ENCODE peak calls at places on chromosomes 16 and 17, in seven cellular contexts. One of them, this sample, is unnamed.
A peak's percentile ranks its signal among the peaks of the same experiment; 100 is the strongest.

GRCh38 chr17:29050176-29050575 is 7.2 kb downstream of the PIPOX start:
- DNase-seq in esophagus squamous epithelium: no peak
- DNase-seq in PC-3: no peak
- DNase-seq in AG09309: no peak
- DNase-seq in sigmoid colon: no peak
- DNase-seq in DND-41: no peak
- DNase-seq in adrenal gland: no peak
- DNase-seq in this sample: no peak

GRCh38 chr17:79214459-79214858 is 139.8 kb downstream of the ENGASE start:
- DNase-seq in esophagus squamous epithelium: no peak
- DNase-seq in PC-3: no peak
- DNase-seq in AG09309: no peak
- DNase-seq in sigmoid colon: no peak
- DNase-seq in DND-41: no peak
- DNase-seq in adrenal gland: no peak
- DNase-seq in this sample: no peak

GRCh38 chr17:21193031-21193430 is 20.9 kb downstream of the TMEM11 start:
- DNase-seq in esophagus squamous epithelium: no peak
- DNase-seq in PC-3: no peak
- DNase-seq in AG09309: no peak
- DNase-seq in sigmoid colon: no peak
- DNase-seq in DND-41: no peak
- DNase-seq in adrenal gland: no peak
- DNase-seq in this sample: no peak

GRCh38 chr17:46733837-46734516 is 84.5 kb downstream of the WNT3 start:
- DNase-seq in esophagus squamous epithelium: no peak
- DNase-seq in PC-3: peak; percentile 79
- DNase-seq in AG09309: peak; percentile 16
- DNase-seq in sigmoid colon: no peak
- DNase-seq in DND-41: no peak
- DNase-seq in adrenal gland: no peak
- DNase-seq in this sample: no peak

GRCh38 chr16:47699090-47699489 is 238.0 kb downstream of the PHKB start:
- DNase-seq in esophagus squamous epithelium: no peak
- DNase-seq in PC-3: no peak
- DNase-seq in AG09309: no peak
- DNase-seq in sigmoid colon: no peak
- DNase-seq in DND-41: no peak
- DNase-seq in adrenal gland: no peak
- DNase-seq in this sample: no peak

GRCh38 chr17:10135539-10136257 is 62.7 kb downstream of the GAS7 start:
- DNase-seq in esophagus squamous epithelium: no peak
- DNase-seq in PC-3: no peak
- DNase-seq in AG09309: no peak
- DNase-seq in sigmoid colon: peak; percentile 89
- DNase-seq in DND-41: peak; percentile 62
- DNase-seq in adrenal gland: peak; percentile 72
- DNase-seq in this sample: no peak

GRCh38 chr17:81659038-81659437 is 2.7 kb upstream of the PDE6G start:
- DNase-seq in esophagus squamous epithelium: no peak
- DNase-seq in PC-3: no peak
- DNase-seq in AG09309: no peak
- DNase-seq in sigmoid colon: no peak
- DNase-seq in DND-41: no peak
- DNase-seq in adrenal gland: no peak
- DNase-seq in this sample: no peak

GRCh38 chr17:83000738-83001137 is 78.7 kb upstream of the METRNL start:
- DNase-seq in esophagus squamous epithelium: no peak
- DNase-seq in PC-3: no peak
- DNase-seq in AG09309: no peak
- DNase-seq in sigmoid colon: no peak
- DNase-seq in DND-41: no peak
- DNase-seq in adrenal gland: no peak
- DNase-seq in this sample: no peak

GRCh38 chr17:8073627-8074485 is 13.7 kb downstream of the ALOX12B start:
- DNase-seq in esophagus squamous epithelium: no peak
- DNase-seq in PC-3: peak; percentile 60
- DNase-seq in AG09309: no peak
- DNase-seq in sigmoid colon: peak; percentile 78
- DNase-seq in DND-41: peak; percentile 75
- DNase-seq in adrenal gland: peak; percentile 73
- DNase-seq in this sample: peak; percentile 86

GRCh38 chr16:30927789-30928378 is 4.5 kb downstream of the FBXL19 start:
- DNase-seq in esophagus squamous epithelium: no peak
- DNase-seq in PC-3: peak; percentile 41
- DNase-seq in AG09309: no peak
- DNase-seq in sigmoid colon: no peak
- DNase-seq in DND-41: peak; percentile 63
- DNase-seq in adrenal gland: peak; percentile 42
- DNase-seq in this sample: peak; percentile 63

GRCh38 chr16:82660966-82661365 is 34.2 kb downstream of the CDH13 start:
- DNase-seq in esophagus squamous epithelium: no peak
- DNase-seq in PC-3: no peak
- DNase-seq in AG09309: no peak
- DNase-seq in sigmoid colon: no peak
- DNase-seq in DND-41: no peak
- DNase-seq in adrenal gland: no peak
- DNase-seq in this sample: no peak

GRCh38 chr17:78679495-78680395 is 102.3 kb downstream of the CYTH1 start:
- DNase-seq in esophagus squamous epithelium: no peak
- DNase-seq in PC-3: no peak
- DNase-seq in AG09309: no peak
- DNase-seq in sigmoid colon: no peak
- DNase-seq in DND-41: no peak
- DNase-seq in adrenal gland: no peak
- DNase-seq in this sample: no peak

GRCh38 chr16:30948087-30948955 is 547 bp upstream of the ORAI3 start:
- DNase-seq in esophagus squamous epithelium: no peak
- DNase-seq in PC-3: peak; percentile 68
- DNase-seq in AG09309: peak; percentile 90
- DNase-seq in sigmoid colon: peak; percentile 97
- DNase-seq in DND-41: no peak
- DNase-seq in adrenal gland: peak; percentile 98
- DNase-seq in this sample: peak; percentile 68

GRCh38 chr16:86042996-86043725 is 144.2 kb downstream of the IRF8 start:
- DNase-seq in esophagus squamous epithelium: no peak
- DNase-seq in PC-3: no peak
- DNase-seq in AG09309: no peak
- DNase-seq in sigmoid colon: no peak
- DNase-seq in DND-41: no peak
- DNase-seq in adrenal gland: no peak
- DNase-seq in this sample: no peak

GRCh38 chr16:87002717-87003413 is 314.3 kb downstream of the C16orf95 start:
- DNase-seq in esophagus squamous epithelium: no peak
- DNase-seq in PC-3: no peak
- DNase-seq in AG09309: peak; percentile 29
- DNase-seq in sigmoid colon: peak; percentile 40
- DNase-seq in DND-41: no peak
- DNase-seq in adrenal gland: no peak
- DNase-seq in this sample: no peak

GRCh38 chr17:49249292-49249794 is 18.8 kb upstream of the PHOSPHO1 start:
- DNase-seq in esophagus squamous epithelium: no peak
- DNase-seq in PC-3: peak; percentile 32
- DNase-seq in AG09309: no peak
- DNase-seq in sigmoid colon: no peak
- DNase-seq in DND-41: no peak
- DNase-seq in adrenal gland: no peak
- DNase-seq in this sample: no peak

GRCh38 chr17:61411114-61411943 is 11.7 kb downstream of the TBX2 start:
- DNase-seq in esophagus squamous epithelium: no peak
- DNase-seq in PC-3: peak; percentile 86
- DNase-seq in AG09309: no peak
- DNase-seq in sigmoid colon: peak; percentile 76
- DNase-seq in DND-41: no peak
- DNase-seq in adrenal gland: peak; percentile 70
- DNase-seq in this sample: no peak

GRCh38 chr17:20043034-20043433 is 33.9 kb downstream of the SPECC1 start:
- DNase-seq in esophagus squamous epithelium: no peak
- DNase-seq in PC-3: no peak
- DNase-seq in AG09309: no peak
- DNase-seq in sigmoid colon: no peak
- DNase-seq in DND-41: no peak
- DNase-seq in adrenal gland: no peak
- DNase-seq in this sample: no peak

GRCh38 chr17:58318627-58319180 is 9.9 kb downstream of the TSPOAP1 start:
- DNase-seq in esophagus squamous epithelium: no peak
- DNase-seq in PC-3: no peak
- DNase-seq in AG09309: no peak
- DNase-seq in sigmoid colon: peak; percentile 40
- DNase-seq in DND-41: no peak
- DNase-seq in adrenal gland: no peak
- DNase-seq in this sample: no peak

GRCh38 chr16:71584543-71585317 is 7.8 kb upstream of the TAT start:
- DNase-seq in esophagus squamous epithelium: no peak
- DNase-seq in PC-3: no peak
- DNase-seq in AG09309: no peak
- DNase-seq in sigmoid colon: no peak
- DNase-seq in DND-41: no peak
- DNase-seq in adrenal gland: no peak
- DNase-seq in this sample: no peak

GRCh38 chr17:79073706-79074088 is 927 bp upstream of the ENGASE start:
- DNase-seq in esophagus squamous epithelium: no peak
- DNase-seq in PC-3: peak; percentile 86
- DNase-seq in AG09309: no peak
- DNase-seq in sigmoid colon: peak; percentile 60
- DNase-seq in DND-41: no peak
- DNase-seq in adrenal gland: no peak
- DNase-seq in this sample: no peak

GRCh38 chr16:84266451-84266850 is 26.6 kb upstream of the KCNG4 start:
- DNase-seq in esophagus squamous epithelium: no peak
- DNase-seq in PC-3: peak; percentile 51
- DNase-seq in AG09309: no peak
- DNase-seq in sigmoid colon: no peak
- DNase-seq in DND-41: peak; percentile 21
- DNase-seq in adrenal gland: peak; percentile 23
- DNase-seq in this sample: peak; percentile 63
- H3K4me3 ChIP-seq in esophagus squamous epithelium: no peak overlapping the region
- H3K4me3 ChIP-seq in PC-3: no peak overlapping the region
- H3K4me3 ChIP-seq in AG09309: no peak overlapping the region
- H3K4me3 ChIP-seq in sigmoid colon: no peak overlapping the region
- H3K4me3 ChIP-seq in DND-41: no peak overlapping the region
- H3K4me3 ChIP-seq in adrenal gland: no peak overlapping the region
- H3K4me3 ChIP-seq in this sample: no peak overlapping the region

DNA sequence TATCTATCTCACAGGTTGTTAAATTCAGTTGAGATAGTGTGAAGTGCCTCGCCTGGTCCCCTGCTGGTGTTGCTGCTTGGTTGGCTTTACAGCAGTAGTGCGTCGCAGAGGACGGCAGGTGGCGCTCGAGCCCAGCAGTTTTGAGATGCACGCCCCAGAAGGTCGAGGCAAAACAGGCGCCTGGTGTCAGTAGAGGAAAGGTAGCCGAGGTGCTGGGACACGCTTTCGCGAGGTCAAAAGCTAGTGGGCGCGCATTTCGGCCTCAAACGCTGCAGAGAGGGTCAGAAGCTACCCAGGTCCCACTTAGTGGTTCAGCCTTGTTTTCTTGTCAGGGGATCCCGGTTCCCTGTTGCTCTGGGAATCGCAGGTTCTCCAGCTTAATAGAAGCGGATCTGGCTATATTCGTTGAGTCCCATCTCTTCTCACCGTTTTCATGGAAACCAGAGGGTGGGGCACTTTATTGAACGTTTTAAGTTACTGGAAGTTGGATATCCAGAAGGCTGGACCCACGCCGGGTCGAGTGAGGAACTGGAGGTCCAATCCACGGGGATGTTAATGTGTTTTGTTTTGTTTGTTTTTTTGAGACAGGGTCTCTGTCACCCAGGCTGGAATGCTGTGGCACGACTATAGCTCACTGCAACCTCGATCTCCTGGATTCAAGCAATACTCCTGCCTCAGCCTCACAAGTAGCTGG is 10.3 kb upstream of the ZFP90 start:
- DNase-seq in esophagus squamous epithelium: peak; percentile 18
- DNase-seq in PC-3: peak; percentile 69
- DNase-seq in AG09309: no peak
- DNase-seq in sigmoid colon: peak; percentile 92
- DNase-seq in DND-41: peak; percentile 88
- DNase-seq in adrenal gland: peak; percentile 80
- DNase-seq in this sample: peak; percentile 93
- H3K4me3 ChIP-seq in esophagus squamous epithelium: peak overlapping the region; percentile 24
- H3K4me3 ChIP-seq in PC-3: peak overlapping the region; percentile 85
- H3K4me3 ChIP-seq in AG09309: no peak overlapping the region
- H3K4me3 ChIP-seq in sigmoid colon: no peak overlapping the region
- H3K4me3 ChIP-seq in DND-41: no peak overlapping the region
- H3K4me3 ChIP-seq in adrenal gland: no peak overlapping the region
- H3K4me3 ChIP-seq in this sample: no peak overlapping the region

GRCh38 chr17:65072577-65073178 is 16.1 kb upstream of the GNA13 start:
- DNase-seq in esophagus squamous epithelium: no peak
- DNase-seq in PC-3: no peak
- DNase-seq in AG09309: no peak
- DNase-seq in sigmoid colon: peak; percentile 25
- DNase-seq in DND-41: no peak
- DNase-seq in adrenal gland: no peak
- DNase-seq in this sample: no peak

GRCh38 chr17:65070620-65071019 is 14.1 kb upstream of the GNA13 start:
- DNase-seq in esophagus squamous epithelium: no peak
- DNase-seq in PC-3: no peak
- DNase-seq in AG09309: no peak
- DNase-seq in sigmoid colon: peak; percentile 5
- DNase-seq in DND-41: no peak
- DNase-seq in adrenal gland: no peak
- DNase-seq in this sample: no peak

GRCh38 chr17:65071861-65072260 is 15.3 kb upstream of the GNA13 start:
- DNase-seq in esophagus squamous epithelium: no peak
- DNase-seq in PC-3: peak; percentile 87
- DNase-seq in AG09309: no peak
- DNase-seq in sigmoid colon: peak; percentile 40
- DNase-seq in DND-41: no peak
- DNase-seq in adrenal gland: no peak
- DNase-seq in this sample: no peak

GRCh38 chr17:65078441-65079160 is 22.1 kb upstream of the GNA13 start:
- DNase-seq in esophagus squamous epithelium: no peak
- DNase-seq in PC-3: peak; percentile 71
- DNase-seq in AG09309: no peak
- DNase-seq in sigmoid colon: peak; percentile 74
- DNase-seq in DND-41: no peak
- DNase-seq in adrenal gland: no peak
- DNase-seq in this sample: no peak

DNA sequence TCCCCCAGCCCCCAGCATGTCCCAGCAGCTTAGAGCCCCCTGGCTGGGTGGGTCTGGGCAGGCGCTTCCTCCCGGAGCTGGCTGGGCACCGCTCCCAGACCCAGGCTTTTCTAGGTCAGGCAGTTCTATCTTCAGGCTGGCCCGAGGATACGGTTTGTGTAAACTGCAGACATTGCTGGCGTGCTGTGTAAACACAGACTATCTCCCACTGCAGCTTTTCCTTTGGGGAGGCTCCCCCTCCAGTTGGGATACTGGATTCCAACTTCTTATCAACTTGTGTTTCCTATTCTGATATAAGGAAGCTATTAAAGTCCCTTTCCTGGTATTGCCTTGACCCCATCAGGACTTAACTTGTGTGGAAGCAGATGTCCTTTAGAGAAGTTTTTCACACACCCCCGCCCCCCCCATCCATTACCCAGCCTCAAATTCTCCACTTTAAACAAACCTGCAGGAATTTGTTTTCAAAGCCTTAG is 18.3 kb upstream of the GNA13 start:
- DNase-seq in esophagus squamous epithelium: no peak
- DNase-seq in PC-3: no peak
- DNase-seq in AG09309: no peak
- DNase-seq in sigmoid colon: peak; percentile 82
- DNase-seq in DND-41: no peak
- DNase-seq in adrenal gland: peak; percentile 81
- DNase-seq in this sample: no peak
- H3K4me3 ChIP-seq in esophagus squamous epithelium: no peak overlapping the region
- H3K4me3 ChIP-seq in PC-3: no peak overlapping the region
- H3K4me3 ChIP-seq in AG09309: no peak overlapping the region
- H3K4me3 ChIP-seq in sigmoid colon: peak overlapping the region; percentile 9
- H3K4me3 ChIP-seq in DND-41: no peak overlapping the region
- H3K4me3 ChIP-seq in adrenal gland: no peak overlapping the region
- H3K4me3 ChIP-seq in this sample: no peak overlapping the region

GRCh38 chr16:17468611-17469010 is 2.1 kb downstream of the XYLT1 start:
- DNase-seq in esophagus squamous epithelium: no peak
- DNase-seq in PC-3: no peak
- DNase-seq in AG09309: no peak
- DNase-seq in sigmoid colon: no peak
- DNase-seq in DND-41: no peak
- DNase-seq in adrenal gland: no peak
- DNase-seq in this sample: no peak
- H3K4me3 ChIP-seq in esophagus squamous epithelium: peak overlapping the region; percentile 66
- H3K4me3 ChIP-seq in PC-3: no peak overlapping the region
- H3K4me3 ChIP-seq in AG09309: peak overlapping the region; percentile 86
- H3K4me3 ChIP-seq in sigmoid colon: peak overlapping the region; percentile 88
- H3K4me3 ChIP-seq in DND-41: no peak overlapping the region
- H3K4me3 ChIP-seq in adrenal gland: no peak overlapping the region
- H3K4me3 ChIP-seq in this sample: no peak overlapping the region

This sample was measured in GM12865.